ENCODE peak calls at places on chromosomes 4 and X, in eight cellular contexts. One of them, this sample, is unnamed.

GRCh38 chrX:151713859-151714258 is 2.0 kb upstream of the FATE1 start:
- DNase-seq in left lung: no peak
- DNase-seq in WERI-Rb-1: peak; percentile 56
- DNase-seq in psoas muscle: no peak
- DNase-seq in BE2C: peak; percentile 15
- DNase-seq in H1: no peak
- DNase-seq in body of pancreas: peak; percentile 38
- DNase-seq in keratinocyte: no peak
- DNase-seq in this sample: no peak

GRCh38 chr4:76706581-76706980 is 191.4 kb downstream of the SOWAHB start:
- DNase-seq in psoas muscle: no peak
- DNase-seq in H1: no peak
- DNase-seq in keratinocyte: no peak
- DNase-seq in WERI-Rb-1: no peak
- DNase-seq in left lung: no peak
- DNase-seq in body of pancreas: no peak
- DNase-seq in BE2C: no peak
- DNase-seq in this sample: no peak

GRCh38 chr4:17866790-17867189 is 56.0 kb downstream of the NCAPG start:
- DNase-seq in keratinocyte: no peak
- DNase-seq in BE2C: no peak
- DNase-seq in psoas muscle: no peak
- DNase-seq in body of pancreas: no peak
- DNase-seq in H1: no peak
- DNase-seq in left lung: no peak
- DNase-seq in WERI-Rb-1: no peak
- DNase-seq in this sample: no peak

GRCh38 chr4:955161-955921 is 18.0 kb downstream of the DGKQ start:
- DNase-seq in psoas muscle: peak; percentile 47
- DNase-seq in body of pancreas: no peak
- DNase-seq in BE2C: no peak
- DNase-seq in left lung: peak; percentile 63
- DNase-seq in WERI-Rb-1: no peak
- DNase-seq in H1: no peak
- DNase-seq in keratinocyte: no peak
- DNase-seq in this sample: no peak

GRCh38 chr4:125666635-125667034 is 351.9 kb downstream of the FAT4 start:
- DNase-seq in keratinocyte: no peak
- DNase-seq in BE2C: no peak
- DNase-seq in body of pancreas: no peak
- DNase-seq in left lung: no peak
- DNase-seq in H1: no peak
- DNase-seq in psoas muscle: no peak
- DNase-seq in WERI-Rb-1: no peak
- DNase-seq in this sample: no peak

GRCh38 chrX:96729053-96729452 is 44.4 kb downstream of the DIAPH2 start:
- DNase-seq in left lung: no peak
- DNase-seq in psoas muscle: no peak
- DNase-seq in H1: no peak
- DNase-seq in WERI-Rb-1: no peak
- DNase-seq in body of pancreas: no peak
- DNase-seq in BE2C: no peak
- DNase-seq in keratinocyte: no peak
- DNase-seq in this sample: no peak

GRCh38 chr4:10684631-10685030 is at the start of gene CLNK:
- DNase-seq in keratinocyte: no peak
- DNase-seq in BE2C: no peak
- DNase-seq in body of pancreas: no peak
- DNase-seq in WERI-Rb-1: no peak
- DNase-seq in H1: no peak
- DNase-seq in left lung: no peak
- DNase-seq in psoas muscle: no peak
- DNase-seq in this sample: no peak

GRCh38 chr4:73127839-73128448 is 58.4 kb upstream of the COX18 start:
- DNase-seq in left lung: no peak
- DNase-seq in psoas muscle: no peak
- DNase-seq in WERI-Rb-1: peak; percentile 16
- DNase-seq in keratinocyte: no peak
- DNase-seq in body of pancreas: no peak
- DNase-seq in BE2C: peak; percentile 29
- DNase-seq in H1: no peak
- DNase-seq in this sample: no peak

GRCh38 chrX:19334945-19335626 is 8.6 kb upstream of the PDHA1 start:
- DNase-seq in psoas muscle: no peak
- DNase-seq in H1: no peak
- DNase-seq in WERI-Rb-1: peak; percentile 44
- DNase-seq in body of pancreas: no peak
- DNase-seq in keratinocyte: no peak
- DNase-seq in BE2C: peak; percentile 30
- DNase-seq in left lung: no peak
- DNase-seq in this sample: no peak

GRCh38 chrX:49291615-49292337 is 11.7 kb upstream of the GAGE10 start:
- DNase-seq in psoas muscle: peak; percentile 69
- DNase-seq in H1: peak; percentile 63
- DNase-seq in keratinocyte: peak; percentile 9
- DNase-seq in body of pancreas: peak; percentile 73
- DNase-seq in left lung: peak; percentile 73
- DNase-seq in BE2C: peak; percentile 60
- DNase-seq in WERI-Rb-1: peak; percentile 66
- DNase-seq in this sample: no peak

DNA sequence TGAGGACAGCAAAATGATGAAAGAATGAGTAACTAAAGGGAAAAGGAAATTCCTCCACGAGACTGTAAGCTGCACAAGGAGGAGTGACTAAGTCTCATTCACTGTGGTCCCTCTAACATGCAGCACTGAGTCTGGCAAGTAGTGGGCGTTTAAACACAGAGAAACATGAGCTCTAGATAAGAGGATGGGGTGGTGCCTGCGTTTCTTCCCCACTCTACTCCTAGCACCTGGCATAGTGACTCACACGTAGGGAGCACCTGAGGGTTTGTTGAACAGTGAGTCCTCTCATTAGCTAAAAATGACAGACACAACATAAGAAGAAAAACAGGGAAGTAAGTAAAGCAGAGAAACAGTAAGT is 105.8 kb upstream of the CBR4 start:
- DNase-seq in psoas muscle: no peak
- DNase-seq in left lung: no peak
- DNase-seq in body of pancreas: peak; percentile 67
- DNase-seq in keratinocyte: peak; percentile 97
- DNase-seq in BE2C: no peak
- DNase-seq in H1: no peak
- DNase-seq in WERI-Rb-1: no peak
- DNase-seq in this sample: peak; percentile 94
- TF ChIP-seq CTCF in psoas muscle: no peak
- TF ChIP-seq CTCF in left lung: no peak
- TF ChIP-seq CTCF in body of pancreas: no peak
- TF ChIP-seq CTCF in keratinocyte: peak; percentile 52
- TF ChIP-seq CTCF in BE2C: peak; percentile 24
- TF ChIP-seq CTCF in H1: no peak
- TF ChIP-seq CTCF in WERI-Rb-1: no peak
- TF ChIP-seq CTCF in this sample: peak; percentile 59

DNA sequence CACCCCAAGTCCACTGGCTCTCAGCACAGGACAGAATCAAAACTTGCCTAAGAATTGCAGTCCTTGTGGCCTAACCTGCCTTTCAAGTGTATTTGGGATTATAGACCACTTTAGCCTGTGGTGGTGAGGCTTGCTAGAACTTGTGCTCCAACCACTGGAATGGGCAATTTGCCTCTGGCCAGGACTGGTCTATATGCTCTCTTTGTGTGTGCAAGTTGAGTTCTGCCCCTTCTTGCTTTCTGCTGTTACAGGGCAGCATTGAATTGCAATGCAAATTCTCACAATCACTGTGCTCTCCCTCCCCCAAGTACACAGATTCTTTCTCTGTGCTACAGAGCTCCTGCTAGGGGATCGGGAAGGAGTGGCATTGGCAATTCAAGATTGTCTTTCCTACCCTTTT is 233.6 kb upstream of the DIPK2B start:
- DNase-seq in psoas muscle: no peak
- DNase-seq in BE2C: no peak
- DNase-seq in body of pancreas: no peak
- DNase-seq in H1: no peak
- DNase-seq in left lung: no peak
- DNase-seq in keratinocyte: peak; percentile 95
- DNase-seq in WERI-Rb-1: no peak
- DNase-seq in this sample: no peak
- H3K4me3 ChIP-seq in psoas muscle: no peak overlapping the region
- H3K4me3 ChIP-seq in BE2C: no peak overlapping the region
- H3K4me3 ChIP-seq in body of pancreas: no peak overlapping the region
- H3K4me3 ChIP-seq in H1: no peak overlapping the region
- H3K4me3 ChIP-seq in left lung: no peak overlapping the region
- H3K4me3 ChIP-seq in keratinocyte: no peak overlapping the region
- H3K4me3 ChIP-seq in WERI-Rb-1: no peak overlapping the region
- H3K4me3 ChIP-seq in this sample: no peak overlapping the region

GRCh38 chr4:3482707-3483106 is 19.6 kb downstream of the DOK7 start:
- DNase-seq in body of pancreas: no peak
- DNase-seq in keratinocyte: no peak
- DNase-seq in psoas muscle: no peak
- DNase-seq in BE2C: no peak
- DNase-seq in WERI-Rb-1: no peak
- DNase-seq in left lung: peak; percentile 63
- DNase-seq in H1: no peak
- DNase-seq in this sample: no peak

GRCh38 chr4:3483471-3483921 is 20.4 kb downstream of the DOK7 start:
- DNase-seq in BE2C: no peak
- DNase-seq in psoas muscle: peak; percentile 97
- DNase-seq in WERI-Rb-1: peak; percentile 90
- DNase-seq in keratinocyte: no peak
- DNase-seq in left lung: peak; percentile 74
- DNase-seq in H1: no peak
- DNase-seq in body of pancreas: no peak
- DNase-seq in this sample: peak; percentile 12

GRCh38 chr4:3485882-3486555 is 22.9 kb downstream of the DOK7 start:
- DNase-seq in keratinocyte: no peak
- DNase-seq in psoas muscle: no peak
- DNase-seq in BE2C: no peak
- DNase-seq in WERI-Rb-1: no peak
- DNase-seq in H1: no peak
- DNase-seq in left lung: no peak
- DNase-seq in body of pancreas: no peak
- DNase-seq in this sample: no peak

GRCh38 chr4:3485011-3485881 is 22.1 kb downstream of the DOK7 start:
- DNase-seq in keratinocyte: no peak
- DNase-seq in left lung: no peak
- DNase-seq in body of pancreas: no peak
- DNase-seq in psoas muscle: no peak
- DNase-seq in WERI-Rb-1: no peak
- DNase-seq in BE2C: no peak
- DNase-seq in H1: no peak
- DNase-seq in this sample: no peak

GRCh38 chr4:3484057-3484973 is 21.2 kb downstream of the DOK7 start:
- DNase-seq in keratinocyte: peak; percentile 66
- DNase-seq in BE2C: no peak
- DNase-seq in psoas muscle: peak; percentile 95
- DNase-seq in left lung: peak; percentile 83
- DNase-seq in WERI-Rb-1: no peak
- DNase-seq in H1: no peak
- DNase-seq in body of pancreas: peak; percentile 39
- DNase-seq in this sample: no peak
- H3K27me3 ChIP-seq in keratinocyte: peaks cover 35% of the 10 kb centered on the region
- H3K27me3 ChIP-seq in BE2C: peaks cover 28% of the 10 kb centered on the region
- H3K27me3 ChIP-seq in psoas muscle: no peaks in the 10 kb centered on the region
- H3K27me3 ChIP-seq in left lung: peaks cover 6% of the 10 kb centered on the region
- H3K27me3 ChIP-seq in WERI-Rb-1: no peaks in the 10 kb centered on the region
- H3K27me3 ChIP-seq in H1: peaks cover 57% of the 10 kb centered on the region
- H3K27me3 ChIP-seq in body of pancreas: no peaks in the 10 kb centered on the region
- H3K27me3 ChIP-seq in this sample: no peaks in the 10 kb centered on the region

DNA sequence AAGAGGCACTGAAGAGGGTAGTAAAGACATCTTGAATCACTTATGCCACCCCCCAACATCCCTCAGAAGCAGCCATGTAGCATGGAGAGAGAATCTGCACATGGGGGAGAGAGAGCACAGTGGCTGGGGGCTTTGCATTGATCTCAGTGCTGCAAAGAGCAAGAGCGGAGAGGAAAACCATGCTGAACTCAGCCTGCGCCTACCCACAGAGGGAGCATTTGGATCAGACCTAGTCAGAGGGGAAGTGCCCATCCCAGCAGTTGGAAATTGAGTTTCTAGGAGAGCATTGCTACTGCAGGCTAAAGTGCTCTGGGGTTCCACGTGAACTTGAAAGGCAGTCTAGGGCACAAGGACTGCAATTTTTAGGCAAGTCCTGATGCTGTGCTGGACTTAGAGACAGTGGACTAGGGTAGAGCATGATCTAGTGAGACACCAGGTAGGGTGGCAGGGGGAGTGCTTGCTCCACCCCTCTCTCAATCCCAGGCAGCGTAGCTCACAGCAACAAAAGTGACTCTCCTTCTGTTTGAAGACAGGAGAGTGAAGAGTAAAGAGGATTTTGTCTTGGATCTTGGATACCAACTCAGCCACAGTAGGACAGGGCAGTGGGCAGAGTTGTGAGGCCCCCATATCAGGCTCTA is 9.0 kb upstream of the PROM1 start:
- DNase-seq in body of pancreas: no peak
- DNase-seq in BE2C: no peak
- DNase-seq in left lung: no peak
- DNase-seq in psoas muscle: no peak
- DNase-seq in keratinocyte: no peak
- DNase-seq in WERI-Rb-1: no peak
- DNase-seq in H1: no peak
- DNase-seq in this sample: no peak
- TF ChIP-seq CTCF in body of pancreas: no peak
- TF ChIP-seq CTCF in BE2C: peak; percentile 17
- TF ChIP-seq CTCF in left lung: no peak
- TF ChIP-seq CTCF in psoas muscle: no peak
- TF ChIP-seq CTCF in keratinocyte: no peak
- TF ChIP-seq CTCF in WERI-Rb-1: no peak
- TF ChIP-seq CTCF in H1: peak; percentile 31
- TF ChIP-seq CTCF in this sample: no peak

DNA sequence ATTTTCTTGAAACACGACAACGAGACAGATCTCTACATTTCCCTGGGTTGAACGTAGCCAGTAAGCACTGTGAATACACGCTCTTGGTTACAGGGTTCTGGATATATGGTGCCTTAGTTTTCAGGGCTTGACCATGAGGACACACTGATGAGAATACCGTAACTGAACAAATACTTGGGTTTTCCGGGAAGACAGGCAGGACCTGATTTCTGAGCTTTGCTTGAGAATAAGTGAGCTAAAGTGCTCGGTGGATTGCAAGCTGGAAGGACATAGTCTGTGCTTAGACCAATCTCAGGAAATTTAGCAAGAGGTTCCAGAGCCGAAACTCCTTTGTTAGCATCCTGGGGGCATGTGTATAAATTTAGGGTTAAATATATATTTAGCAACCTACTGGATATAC is 876 bp upstream of the TACR3 start:
- DNase-seq in BE2C: no peak
- DNase-seq in psoas muscle: no peak
- DNase-seq in left lung: no peak
- DNase-seq in keratinocyte: no peak
- DNase-seq in WERI-Rb-1: no peak
- DNase-seq in H1: no peak
- DNase-seq in body of pancreas: no peak
- DNase-seq in this sample: no peak
- H3K4me3 ChIP-seq in BE2C: no peak overlapping the region
- H3K4me3 ChIP-seq in psoas muscle: no peak overlapping the region
- H3K4me3 ChIP-seq in left lung: no peak overlapping the region
- H3K4me3 ChIP-seq in keratinocyte: no peak overlapping the region
- H3K4me3 ChIP-seq in WERI-Rb-1: no peak overlapping the region
- H3K4me3 ChIP-seq in H1: no peak overlapping the region
- H3K4me3 ChIP-seq in body of pancreas: no peak overlapping the region
- H3K4me3 ChIP-seq in this sample: no peak overlapping the region

This sample was measured in BJ.